ENCODE peak calls at places on chromosomes 2 and 18, in ten cellular contexts. One of them, this sample, is unnamed. For H3K9me3, the result is how much of the 10 kb centered on the place peaks cover.

GRCh38 chr2:3446381-3446780 is 66.9 kb downstream of the TRAPPC12 start:
- DNase-seq in HepG2: no peak
- DNase-seq in Peyer's patch: no peak
- DNase-seq in transverse colon: no peak
- DNase-seq in A549: no peak
- DNase-seq in uterus: no peak
- DNase-seq in right lobe of liver: no peak
- DNase-seq in IMR-90: no peak
- DNase-seq in adrenal gland: peak
- DNase-seq in GM12878: no peak
- DNase-seq in this sample: no peak

GRCh38 chr2:55922488-55922887 is 1.1 kb downstream of the EFEMP1 start:
- DNase-seq in HepG2: no peak
- DNase-seq in Peyer's patch: no peak
- DNase-seq in transverse colon: no peak
- DNase-seq in A549: no peak
- DNase-seq in uterus: peak
- DNase-seq in right lobe of liver: no peak
- DNase-seq in IMR-90: peak
- DNase-seq in adrenal gland: no peak
- DNase-seq in GM12878: no peak
- DNase-seq in this sample: no peak

GRCh38 chr2:180255981-180256380 is 248.9 kb upstream of the CWC22 start:
- DNase-seq in HepG2: no peak
- DNase-seq in Peyer's patch: no peak
- DNase-seq in transverse colon: no peak
- DNase-seq in A549: no peak
- DNase-seq in uterus: no peak
- DNase-seq in right lobe of liver: no peak
- DNase-seq in IMR-90: no peak
- DNase-seq in adrenal gland: no peak
- DNase-seq in GM12878: no peak
- DNase-seq in this sample: no peak

GRCh38 chr2:111041398-111042202 is 79.1 kb upstream of the BCL2L11 start:
- DNase-seq in HepG2: no peak
- DNase-seq in Peyer's patch: no peak
- DNase-seq in transverse colon: no peak
- DNase-seq in A549: no peak
- DNase-seq in uterus: no peak
- DNase-seq in right lobe of liver: no peak
- DNase-seq in IMR-90: no peak
- DNase-seq in adrenal gland: no peak
- DNase-seq in GM12878: no peak
- DNase-seq in this sample: no peak

GRCh38 chr18:21257383-21257782 is 15.4 kb downstream of the GREB1L start:
- DNase-seq in HepG2: peak
- DNase-seq in Peyer's patch: no peak
- DNase-seq in transverse colon: no peak
- DNase-seq in A549: no peak
- DNase-seq in uterus: no peak
- DNase-seq in right lobe of liver: no peak
- DNase-seq in IMR-90: peak
- DNase-seq in adrenal gland: no peak
- DNase-seq in GM12878: no peak
- DNase-seq in this sample: no peak

GRCh38 chr2:195666113-195666712 is 9.2 kb downstream of the SLC39A10 start:
- DNase-seq in HepG2: no peak
- DNase-seq in Peyer's patch: no peak
- DNase-seq in transverse colon: no peak
- DNase-seq in A549: no peak
- DNase-seq in uterus: no peak
- DNase-seq in right lobe of liver: no peak
- DNase-seq in IMR-90: no peak
- DNase-seq in adrenal gland: no peak
- DNase-seq in GM12878: no peak
- DNase-seq in this sample: no peak

GRCh38 chr2:239675856-239676715 is 275.3 kb upstream of the HDAC4 start:
- DNase-seq in HepG2: no peak
- DNase-seq in Peyer's patch: no peak
- DNase-seq in transverse colon: no peak
- DNase-seq in A549: no peak
- DNase-seq in uterus: no peak
- DNase-seq in right lobe of liver: peak
- DNase-seq in IMR-90: no peak
- DNase-seq in adrenal gland: peak
- DNase-seq in GM12878: no peak
- DNase-seq in this sample: no peak

GRCh38 chr18:35525795-35526475 is 28.2 kb upstream of the INO80C start:
- DNase-seq in HepG2: no peak
- DNase-seq in Peyer's patch: no peak
- DNase-seq in transverse colon: no peak
- DNase-seq in A549: no peak
- DNase-seq in uterus: no peak
- DNase-seq in right lobe of liver: no peak
- DNase-seq in IMR-90: no peak
- DNase-seq in adrenal gland: peak
- DNase-seq in GM12878: no peak
- DNase-seq in this sample: no peak

GRCh38 chr18:3449702-3450357 is at the start of gene TGIF1:
- DNase-seq in HepG2: peak
- DNase-seq in Peyer's patch: peak
- DNase-seq in transverse colon: peak
- DNase-seq in A549: no peak
- DNase-seq in uterus: peak
- DNase-seq in right lobe of liver: peak
- DNase-seq in IMR-90: peak
- DNase-seq in adrenal gland: peak
- DNase-seq in GM12878: no peak
- DNase-seq in this sample: peak

GRCh38 chr18:3451166-3451988 is 1.4 kb downstream of the TGIF1 start:
- DNase-seq in HepG2: peak
- DNase-seq in Peyer's patch: peak
- DNase-seq in transverse colon: peak
- DNase-seq in A549: no peak
- DNase-seq in uterus: peak
- DNase-seq in right lobe of liver: peak
- DNase-seq in IMR-90: peak
- DNase-seq in adrenal gland: peak
- DNase-seq in GM12878: no peak
- DNase-seq in this sample: peak

GRCh38 chr18:3451989-3452749 is 2.2 kb downstream of the TGIF1 start:
- DNase-seq in HepG2: no peak
- DNase-seq in Peyer's patch: peak
- DNase-seq in transverse colon: peak
- DNase-seq in A549: no peak
- DNase-seq in uterus: peak
- DNase-seq in right lobe of liver: peak
- DNase-seq in IMR-90: peak
- DNase-seq in adrenal gland: peak
- DNase-seq in GM12878: no peak
- DNase-seq in this sample: peak

GRCh38 chr18:3448845-3449701 is 899 bp upstream of the TGIF1 start:
- DNase-seq in HepG2: peak
- DNase-seq in Peyer's patch: peak
- DNase-seq in transverse colon: peak
- DNase-seq in A549: no peak
- DNase-seq in uterus: peak
- DNase-seq in right lobe of liver: peak
- DNase-seq in IMR-90: peak
- DNase-seq in adrenal gland: peak
- DNase-seq in GM12878: peak
- DNase-seq in this sample: peak

DNA sequence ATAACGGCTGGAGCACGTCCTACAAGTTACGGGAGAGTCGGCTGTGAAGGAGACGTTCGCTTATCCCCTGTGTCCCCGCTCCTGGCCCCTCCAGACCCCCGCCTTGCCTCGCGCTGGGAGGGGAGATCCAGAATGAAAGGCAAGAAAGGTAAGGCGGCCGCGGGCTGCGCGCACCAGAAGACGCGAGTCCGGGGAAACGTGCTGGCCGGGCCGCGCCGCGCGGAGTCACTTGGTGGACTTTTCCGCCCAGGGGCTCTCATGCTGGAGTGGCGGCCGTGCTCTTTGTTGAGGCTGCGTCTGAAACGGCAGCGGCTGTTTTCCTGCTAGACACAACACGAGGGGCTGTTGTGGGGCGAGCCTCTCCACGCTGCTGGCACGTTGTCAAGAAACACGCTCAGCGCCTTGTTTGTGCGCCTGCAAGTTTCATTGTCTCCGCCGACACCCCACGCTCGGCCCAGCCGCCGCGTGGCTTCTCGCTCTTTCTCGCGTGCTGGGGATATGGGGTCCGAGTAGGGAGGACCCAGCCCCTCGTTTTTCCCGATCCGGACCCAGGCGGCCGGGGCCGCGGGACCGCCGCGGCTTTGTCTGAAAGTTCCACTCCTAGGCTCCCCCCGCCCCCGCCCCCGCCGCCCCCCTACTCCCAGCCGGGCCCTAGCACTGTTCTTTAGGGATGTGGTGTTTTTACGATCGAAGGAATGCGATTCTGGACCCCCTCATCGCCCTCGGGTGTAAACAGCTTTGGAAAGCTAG is 561 bp downstream of the TGIF1 start:
- DNase-seq in HepG2: no peak
- DNase-seq in Peyer's patch: peak
- DNase-seq in transverse colon: peak
- DNase-seq in A549: no peak
- DNase-seq in uterus: peak
- DNase-seq in right lobe of liver: peak
- DNase-seq in IMR-90: peak
- DNase-seq in adrenal gland: peak
- DNase-seq in GM12878: no peak
- DNase-seq in this sample: peak
- TF ChIP-seq POLR2A in HepG2: peak
- TF ChIP-seq POLR2A in Peyer's patch: no peak
- TF ChIP-seq POLR2A in transverse colon: peak
- TF ChIP-seq POLR2A in A549: peak
- TF ChIP-seq POLR2A in uterus: peak
- TF ChIP-seq POLR2A in right lobe of liver: no peak
- TF ChIP-seq POLR2A in IMR-90: no peak
- TF ChIP-seq POLR2A in adrenal gland: peak
- TF ChIP-seq POLR2A in GM12878: no peak
- TF ChIP-seq POLR2A in this sample: peak

DNA sequence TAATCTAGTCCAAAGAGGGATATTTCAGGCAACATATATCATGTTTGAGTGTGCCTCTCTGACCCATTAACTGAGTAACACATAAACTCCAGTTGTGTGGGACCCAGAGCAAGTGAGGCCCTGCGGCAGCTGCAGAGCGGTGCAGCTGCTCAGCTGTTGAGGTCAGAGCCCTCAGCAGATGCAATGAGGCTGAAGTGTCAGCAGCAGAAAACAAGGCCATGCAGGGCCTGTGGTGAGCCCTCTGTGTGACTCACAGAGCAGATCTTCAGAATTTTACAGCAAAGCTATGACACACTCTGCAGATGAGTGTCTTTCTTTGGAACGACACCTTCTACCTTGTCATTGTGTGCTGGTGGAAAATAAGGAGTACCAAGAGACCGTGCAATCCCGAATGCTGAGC is 168.5 kb downstream of the CBLN2 start:
- DNase-seq in HepG2: no peak
- DNase-seq in Peyer's patch: no peak
- DNase-seq in transverse colon: no peak
- DNase-seq in A549: no peak
- DNase-seq in uterus: no peak
- DNase-seq in right lobe of liver: no peak
- DNase-seq in IMR-90: peak
- DNase-seq in adrenal gland: no peak
- DNase-seq in GM12878: no peak
- DNase-seq in this sample: no peak
- H3K9me3 ChIP-seq in HepG2: under half
- H3K9me3 ChIP-seq in Peyer's patch: under half
- H3K9me3 ChIP-seq in transverse colon: under half
- H3K9me3 ChIP-seq in A549: under half
- H3K9me3 ChIP-seq in uterus: under half
- H3K9me3 ChIP-seq in right lobe of liver: under half
- H3K9me3 ChIP-seq in IMR-90: under half
- H3K9me3 ChIP-seq in adrenal gland: under half
- H3K9me3 ChIP-seq in GM12878: under half
- H3K9me3 ChIP-seq in this sample: under half

GRCh38 chr2:37649518-37649917 is 21.9 kb downstream of the CDC42EP3 start:
- DNase-seq in HepG2: no peak
- DNase-seq in Peyer's patch: no peak
- DNase-seq in transverse colon: no peak
- DNase-seq in A549: no peak
- DNase-seq in uterus: no peak
- DNase-seq in right lobe of liver: no peak
- DNase-seq in IMR-90: no peak
- DNase-seq in adrenal gland: no peak
- DNase-seq in GM12878: no peak
- DNase-seq in this sample: no peak

GRCh38 chr2:37652199-37652640 is 19.2 kb downstream of the CDC42EP3 start:
- DNase-seq in HepG2: no peak
- DNase-seq in Peyer's patch: no peak
- DNase-seq in transverse colon: no peak
- DNase-seq in A549: peak
- DNase-seq in uterus: peak
- DNase-seq in right lobe of liver: no peak
- DNase-seq in IMR-90: peak
- DNase-seq in adrenal gland: no peak
- DNase-seq in GM12878: no peak
- DNase-seq in this sample: no peak

GRCh38 chr2:37648316-37649011 is 23.0 kb downstream of the CDC42EP3 start:
- DNase-seq in HepG2: no peak
- DNase-seq in Peyer's patch: no peak
- DNase-seq in transverse colon: peak
- DNase-seq in A549: no peak
- DNase-seq in uterus: peak
- DNase-seq in right lobe of liver: peak
- DNase-seq in IMR-90: no peak
- DNase-seq in adrenal gland: peak
- DNase-seq in GM12878: no peak
- DNase-seq in this sample: peak

GRCh38 chr2:37653093-37653492 is 18.3 kb downstream of the CDC42EP3 start:
- DNase-seq in HepG2: no peak
- DNase-seq in Peyer's patch: no peak
- DNase-seq in transverse colon: no peak
- DNase-seq in A549: no peak
- DNase-seq in uterus: no peak
- DNase-seq in right lobe of liver: no peak
- DNase-seq in IMR-90: no peak
- DNase-seq in adrenal gland: no peak
- DNase-seq in GM12878: no peak
- DNase-seq in this sample: no peak

DNA sequence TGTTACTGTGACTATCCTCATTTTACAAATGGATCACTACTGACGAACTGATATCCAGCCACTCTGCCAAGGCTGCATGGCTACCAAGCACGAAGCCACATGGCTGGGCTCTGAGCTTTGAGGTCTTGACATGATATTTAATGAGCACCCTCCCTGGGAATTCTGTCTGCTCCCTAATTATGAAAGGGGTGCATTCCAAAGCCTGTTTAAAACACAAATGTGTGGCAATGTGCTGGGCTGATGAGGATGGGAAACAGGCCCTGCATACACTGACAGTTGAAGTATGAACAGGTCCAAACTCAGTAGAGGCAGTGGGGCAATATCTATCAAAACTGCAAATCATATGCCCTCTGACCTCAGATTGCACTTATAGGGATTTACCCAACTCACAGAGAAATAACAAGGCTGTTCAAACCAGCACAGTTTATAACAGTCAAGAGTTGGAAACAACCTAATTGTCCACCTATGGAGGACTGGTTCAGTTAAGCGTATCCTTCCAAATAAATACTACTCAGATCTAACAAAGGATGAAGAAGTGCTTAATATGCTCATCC is 20.8 kb downstream of the CDC42EP3 start:
- DNase-seq in HepG2: no peak
- DNase-seq in Peyer's patch: no peak
- DNase-seq in transverse colon: no peak
- DNase-seq in A549: no peak
- DNase-seq in uterus: no peak
- DNase-seq in right lobe of liver: no peak
- DNase-seq in IMR-90: no peak
- DNase-seq in adrenal gland: no peak
- DNase-seq in GM12878: no peak
- DNase-seq in this sample: no peak
- TF ChIP-seq POLR2A in HepG2: no peak
- TF ChIP-seq POLR2A in Peyer's patch: no peak
- TF ChIP-seq POLR2A in transverse colon: no peak
- TF ChIP-seq POLR2A in A549: no peak
- TF ChIP-seq POLR2A in uterus: no peak
- TF ChIP-seq POLR2A in right lobe of liver: no peak
- TF ChIP-seq POLR2A in IMR-90: no peak
- TF ChIP-seq POLR2A in adrenal gland: no peak
- TF ChIP-seq POLR2A in GM12878: no peak
- TF ChIP-seq POLR2A in this sample: no peak

DNA sequence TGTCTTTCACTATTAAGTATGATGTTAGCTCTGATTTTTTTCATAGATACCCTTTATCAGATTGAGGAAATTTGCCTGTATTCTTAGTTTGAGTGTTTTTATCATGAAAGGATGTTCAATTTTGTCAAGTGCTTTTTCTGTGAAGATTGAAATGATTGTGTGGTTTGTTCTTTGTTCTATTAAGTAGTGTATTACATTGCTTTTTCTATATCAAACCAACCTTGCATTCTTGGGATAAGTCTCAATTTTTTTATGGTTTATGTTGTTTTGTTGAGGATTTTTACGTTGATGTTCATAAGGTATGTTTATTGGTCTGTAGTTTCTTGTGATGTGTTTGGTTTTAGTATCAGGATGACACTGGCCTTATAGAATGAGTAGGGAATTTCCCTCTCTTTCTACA is 19.1 kb downstream of the PDK1 start:
- DNase-seq in HepG2: no peak
- DNase-seq in Peyer's patch: no peak
- DNase-seq in transverse colon: no peak
- DNase-seq in A549: no peak
- DNase-seq in uterus: no peak
- DNase-seq in right lobe of liver: no peak
- DNase-seq in IMR-90: no peak
- DNase-seq in adrenal gland: no peak
- DNase-seq in GM12878: no peak
- DNase-seq in this sample: no peak
- H3K9me3 ChIP-seq in HepG2: under half
- H3K9me3 ChIP-seq in Peyer's patch: under half
- H3K9me3 ChIP-seq in transverse colon: under half
- H3K9me3 ChIP-seq in A549: under half
- H3K9me3 ChIP-seq in uterus: under half
- H3K9me3 ChIP-seq in right lobe of liver: under half
- H3K9me3 ChIP-seq in IMR-90: under half
- H3K9me3 ChIP-seq in adrenal gland: under half
- H3K9me3 ChIP-seq in GM12878: under half
- H3K9me3 ChIP-seq in this sample: under half